ENCODE peak calls at places on chromosomes 11 and 22, in seven cellular contexts. U is K562, O is A549, S is GM23338, B is HL-60, F is GM12878, A is HCT116. C is an unnamed sample.

GRCh38 chr22:48410536-48410935 is 1417.1 kb downstream of the BRD1 start:
- DNase-seq in S (no peak), O (no peak), U (no peak), A (no peak), F (no peak), B (no peak), C (no peak)

GRCh38 chr11:104028476-104028875 is 8.0 kb upstream of the DDI1 start:
- DNase-seq in U (no peak), S (no peak), F (no peak), A (no peak), B (no peak), O (no peak), C (no peak)

GRCh38 chr11:124763156-124763947 is 1.3 kb upstream of the ESAM start:
- DNase-seq in F (no peak), O (peak; percentile 76), S (peak; percentile 86), B (peak; percentile 57), A (peak; percentile 61), U (peak; percentile 65), C (no peak)

GRCh38 chr11:101083334-101083733 is 46.3 kb downstream of the PGR start:
- DNase-seq in U (no peak), O (no peak), B (no peak), F (no peak), A (no peak), S (peak; percentile 34), C (no peak)

GRCh38 chr22:49810363-49811013 is 17.2 kb downstream of the BRD1 start:
- DNase-seq in A (no peak), F (no peak), U (no peak), S (no peak), O (no peak), B (no peak), C (no peak)

GRCh38 chr22:43955883-43956286 is 643 bp downstream of the SAMM50 start:
- DNase-seq in F (no peak), O (no peak), S (peak; percentile 21), A (no peak), U (no peak), B (peak; percentile 71), C (no peak)

GRCh38 chr22:38097058-38097457 is 13.1 kb upstream of the SLC16A8 start:
- DNase-seq in A (no peak), U (no peak), S (peak; percentile 70), O (no peak), F (no peak), B (no peak), C (no peak)

GRCh38 chr22:30178180-30179126 is 68.1 kb downstream of the LIF start:
- DNase-seq in S (no peak), F (no peak), B (no peak), U (no peak), A (peak; percentile 18), O (no peak), C (no peak)

GRCh38 chr22:47046411-47047065 is 284.1 kb downstream of the TBC1D22A start:
- DNase-seq in S (no peak), B (no peak), O (no peak), U (no peak), F (no peak), A (no peak), C (no peak)

GRCh38 chr11:63698976-63699733 is 17.9 kb downstream of the RTN3 start:
- DNase-seq in A (no peak), B (no peak), F (no peak), O (no peak), U (no peak), S (no peak), C (no peak)

GRCh38 chr11:102452461-102453285 is at the start of gene TMEM123:
- DNase-seq in S (peak; percentile 87), F (no peak), U (peak; percentile 90), B (peak; percentile 96), O (peak; percentile 56), A (peak; percentile 44), C (no peak)

GRCh38 chr11:9571766-9572120 is 1.7 kb upstream of the WEE1 start:
- DNase-seq in B (no peak), S (no peak), U (no peak), F (no peak), A (no peak), O (no peak), C (no peak)

GRCh38 chr11:30196400-30197206 is 34.2 kb upstream of the FSHB start:
- DNase-seq in S (peak; percentile 85), B (peak; percentile 31), O (peak; percentile 53), U (peak; percentile 36), F (no peak), A (peak; percentile 32), C (peak; percentile 24)

GRCh38 chr11:27083241-27083640 is 42.6 kb downstream of the BBOX1 start:
- DNase-seq in U (no peak), A (no peak), B (no peak), O (no peak), S (no peak), F (no peak), C (no peak)

GRCh38 chr11:128648711-128649110 is 45.2 kb upstream of the FLI1 start:
- DNase-seq in U (no peak), O (no peak), F (no peak), A (no peak), S (no peak), B (no peak), C (no peak)

GRCh38 chr11:39365809-39366436 is 2093.5 kb downstream of the LRRC4C start:
- DNase-seq in O (peak; percentile 31), U (no peak), F (no peak), A (no peak), B (no peak), S (peak; percentile 26), C (peak; percentile 17)

GRCh38 chr11:132332521-132332920 is 962.1 kb downstream of the NTM start:
- DNase-seq in A (no peak), S (peak; percentile 39), U (no peak), F (no peak), O (no peak), B (no peak), C (no peak)

DNA sequence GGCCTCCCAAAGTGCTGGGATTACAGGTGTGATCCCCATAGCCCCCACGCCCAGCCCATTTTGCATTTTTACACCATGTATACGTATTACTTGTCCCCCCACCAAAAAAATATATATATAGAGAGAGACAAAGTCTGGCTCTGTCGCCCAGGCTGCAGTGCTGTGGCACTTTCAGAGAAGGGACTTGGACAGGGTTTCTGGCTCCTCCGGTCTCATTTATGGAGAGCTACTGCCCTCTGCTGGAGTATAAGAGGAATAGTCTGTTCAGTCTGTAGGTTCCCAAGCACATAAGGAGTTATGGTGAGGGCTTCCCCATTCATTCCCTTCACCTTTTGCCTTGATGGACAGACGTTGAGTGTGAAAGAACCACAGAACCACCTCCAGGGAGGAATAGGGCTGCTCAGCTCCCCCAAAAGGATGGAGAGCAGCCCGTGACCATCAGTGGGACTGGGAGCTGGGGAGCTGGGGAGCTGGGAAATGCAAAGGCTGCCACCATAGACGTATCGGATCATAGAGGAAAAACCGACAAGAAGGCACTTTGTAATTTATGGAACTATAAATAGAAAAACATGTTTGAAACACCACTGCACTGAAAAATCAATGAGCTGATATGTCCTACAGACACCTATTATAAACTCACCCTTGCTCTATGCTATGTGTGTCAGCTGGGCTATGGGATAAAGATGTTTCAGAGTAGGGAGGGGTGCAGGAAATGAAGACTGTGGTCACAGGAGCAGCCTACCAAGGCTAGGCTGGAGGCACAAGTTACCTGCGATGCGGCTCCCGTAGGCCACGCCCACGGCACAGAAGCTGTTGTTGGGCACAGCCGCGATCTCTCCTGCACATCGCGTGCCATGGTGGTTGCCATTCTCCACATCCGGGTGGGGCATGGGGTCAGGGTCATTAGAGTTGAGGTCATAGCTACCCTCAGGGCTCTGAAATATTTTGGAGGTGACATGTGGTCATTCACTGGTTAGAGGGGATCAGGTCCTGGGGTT is 5.2 kb downstream of the PCSK7 start:
- DNase-seq in F (peak; percentile 35), A (peak; percentile 65), U (peak; percentile 61), S (peak; percentile 90), B (peak; percentile 62), O (peak; percentile 71), C (peak; percentile 43)
- TF ChIP-seq REST in F (no peak), A (no peak), U (no peak), S (no peak), B (no peak), O (no peak), C (no peak)

GRCh38 chr11:45917623-45918330 is at the start of gene PEX16:
- DNase-seq in U (peak; percentile 96), F (peak; percentile 94), S (peak; percentile 98), O (peak; percentile 99), A (peak; percentile 87), B (peak; percentile 98), C (peak; percentile 88)

GRCh38 chr11:45920531-45921477 is 1.7 kb upstream of the LARGE2 start:
- DNase-seq in F (no peak), A (no peak), S (no peak), B (no peak), U (no peak), O (no peak), C (no peak)

GRCh38 chr11:45919806-45920530 is 2.3 kb upstream of the PEX16 start:
- DNase-seq in O (no peak), S (no peak), U (no peak), F (no peak), B (no peak), A (no peak), C (no peak)

GRCh38 chr11:45918331-45918941 is 759 bp upstream of the PEX16 start:
- DNase-seq in B (peak; percentile 79), U (peak; percentile 90), A (no peak), S (peak; percentile 82), O (peak; percentile 66), F (no peak), C (peak; percentile 33)

DNA sequence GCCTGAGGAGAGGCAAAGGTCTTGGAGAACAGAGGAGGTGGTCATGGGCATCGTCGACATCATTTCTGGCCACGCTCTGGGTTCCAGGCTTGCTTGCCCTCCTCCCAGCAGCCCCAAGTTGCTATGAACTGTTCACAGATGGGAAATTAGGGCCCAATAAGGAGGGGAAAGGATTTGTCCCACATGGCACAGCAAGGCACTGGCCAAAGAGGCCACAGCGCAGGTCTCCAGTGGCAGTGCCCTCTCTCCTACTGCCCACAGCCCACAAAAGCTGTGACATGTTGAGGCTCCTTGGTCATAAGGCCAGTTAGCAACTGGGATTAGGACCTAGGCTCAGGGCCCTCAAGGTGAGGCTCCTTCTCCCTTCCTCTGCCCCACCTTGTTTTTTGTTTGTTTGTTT is 1.6 kb upstream of the PEX16 start:
- DNase-seq in A (no peak), U (no peak), B (no peak), F (no peak), S (no peak), O (no peak), C (no peak)
- TF ChIP-seq REST in A (no peak), U (no peak), B (no peak), F (no peak), S (no peak), O (no peak), C (no peak)

DNA sequence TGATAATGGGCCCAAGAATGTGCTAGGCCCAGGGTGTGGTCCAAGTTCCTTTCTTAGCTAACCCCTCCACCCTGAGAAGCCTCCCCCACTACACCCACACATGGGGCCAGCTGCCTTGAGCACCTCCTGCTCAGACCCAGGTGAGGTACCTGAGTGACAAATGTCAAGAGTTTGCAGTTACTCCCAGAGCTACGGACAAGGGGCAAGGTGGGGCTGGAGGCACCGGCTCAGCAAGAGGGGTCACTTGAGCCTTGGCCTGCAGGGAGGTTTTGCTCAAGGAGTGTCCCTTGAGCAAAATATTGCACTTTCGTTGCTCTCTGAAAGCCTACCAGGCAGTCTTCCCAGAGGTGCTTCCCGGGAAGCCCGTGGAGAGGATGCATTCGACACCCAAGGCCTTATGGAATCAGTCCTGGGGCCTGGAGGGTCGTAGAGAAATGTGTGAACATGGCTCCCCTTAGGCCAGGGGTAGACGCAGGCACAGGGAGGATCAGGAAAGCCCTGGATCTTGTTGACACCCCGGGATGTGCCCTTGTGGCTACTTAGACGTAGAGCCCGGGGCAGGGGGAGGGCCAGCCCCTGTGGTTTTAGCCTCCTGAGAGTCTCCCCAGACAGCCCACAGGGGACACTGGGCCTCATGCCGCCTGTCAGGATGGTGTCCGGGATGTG is 114.2 kb downstream of the KCNQ1 start:
- DNase-seq in U (no peak), A (no peak), F (no peak), O (no peak), B (no peak), S (no peak), C (no peak)
- TF ChIP-seq REST in U (no peak), A (no peak), F (no peak), O (no peak), B (no peak), S (no peak), C (no peak)

GRCh38 chr11:43217856-43218255 is 93.9 kb upstream of the API5 start:
- DNase-seq in U (no peak), F (no peak), O (no peak), S (no peak), B (no peak), A (no peak), C (no peak)
- TF ChIP-seq REST in U (no peak), F (no peak), O (no peak), S (no peak), B (no peak), A (no peak), C (no peak)